ENCODE peak calls at places on chromosomes 2 and 18, in six cellular contexts. B is T1000; K is fibroblast of gingiva; C is effector memory CD4-positive, alpha-beta T cell; O is aorta; P is upper lobe of left lung. A is an unnamed sample.

GRCh38 chr2:233419626-233420431 is 65.5 kb downstream of the DGKD start:
- DNase-seq in B (no peak), K (no peak), C (peak), O (no peak), P (no peak), A (no peak)

GRCh38 chr2:85053802-85054201 is 79.4 kb upstream of the TCF7L1 start:
- DNase-seq in B (no peak), K (no peak), C (no peak), O (no peak), P (no peak), A (no peak)

GRCh38 chr2:134395779-134396178 is 141.9 kb downstream of the MGAT5 start:
- DNase-seq in B (no peak), K (peak), C (no peak), O (no peak), P (no peak), A (no peak)

GRCh38 chr2:197706839-197707207 is 1.7 kb downstream of the MARS2 start:
- DNase-seq in B (no peak), K (no peak), C (no peak), O (no peak), P (no peak), A (no peak)

GRCh38 chr2:218289639-218290315 is 2.5 kb downstream of the TMBIM1 start:
- DNase-seq in B (no peak), K (peak), C (no peak), O (no peak), P (no peak), A (no peak)

GRCh38 chr18:79608069-79608468 is 71.5 kb upstream of the CTDP1 start:
- DNase-seq in B (no peak), K (no peak), C (no peak), O (no peak), P (no peak), A (peak)

GRCh38 chr2:188974184-188974583 is at the start of gene COL3A1:
- DNase-seq in B (no peak), K (peak), C (no peak), O (peak), P (no peak), A (no peak)

GRCh38 chr2:10305254-10305635 is 2.5 kb downstream of the HPCAL1 start:
- DNase-seq in B (no peak), K (peak), C (no peak), O (no peak), P (no peak), A (no peak)

GRCh38 chr2:98498703-98499445 is 54.2 kb downstream of the INPP4A start:
- DNase-seq in B (no peak), K (no peak), C (no peak), O (no peak), P (no peak), A (no peak)

GRCh38 chr2:75204833-75205232 is 5.5 kb upstream of the TACR1 start:
- DNase-seq in B (no peak), K (no peak), C (no peak), O (no peak), P (no peak), A (no peak)

GRCh38 chr2:69154031-69154430 is 141.1 kb downstream of the ANTXR1 start:
- DNase-seq in B (no peak), K (peak), C (no peak), O (no peak), P (no peak), A (no peak)

GRCh38 chr2:98484121-98484557 is 39.5 kb downstream of the INPP4A start:
- DNase-seq in B (no peak), K (no peak), C (no peak), O (no peak), P (no peak), A (no peak)

GRCh38 chr2:232367591-232368233 is 10.8 kb upstream of the ALPP start:
- DNase-seq in B (no peak), K (no peak), C (no peak), O (peak), P (peak), A (peak)

GRCh38 chr2:239275871-239276812 is 124.7 kb downstream of the HDAC4 start:
- DNase-seq in B (no peak), K (peak), C (no peak), O (no peak), P (peak), A (peak)

GRCh38 chr2:202116686-202117085 is 43.6 kb downstream of the KIAA2012 start:
- DNase-seq in B (no peak), K (no peak), C (no peak), O (no peak), P (no peak), A (no peak)

GRCh38 chr2:149832256-149832655 is 244.7 kb upstream of the MMADHC start:
- DNase-seq in B (no peak), K (no peak), C (no peak), O (no peak), P (no peak), A (no peak)

GRCh38 chr2:174510583-174511189 is 23.9 kb upstream of the GPR155 start:
- DNase-seq in B (no peak), K (no peak), C (no peak), O (no peak), P (no peak), A (no peak)

GRCh38 chr2:195824478-195824877 is 167.5 kb downstream of the SLC39A10 start:
- DNase-seq in B (no peak), K (no peak), C (no peak), O (no peak), P (no peak), A (no peak)

GRCh38 chr2:176174850-176175728 is 13.4 kb upstream of the HOXD1 start:
- DNase-seq in B (no peak), K (no peak), C (no peak), O (no peak), P (no peak), A (no peak)

GRCh38 chr2:2547911-2548310 is 216.8 kb upstream of the MYT1L start:
- DNase-seq in B (no peak), K (no peak), C (no peak), O (no peak), P (no peak), A (no peak)

GRCh38 chr2:195026261-195026660 is 630.8 kb upstream of the SLC39A10 start:
- DNase-seq in B (no peak), K (peak), C (no peak), O (no peak), P (no peak), A (no peak)

GRCh38 chr2:224400886-224401632 is 848 bp downstream of the FAM124B start:
- DNase-seq in B (no peak), K (no peak), C (no peak), O (no peak), P (no peak), A (no peak)

GRCh38 chr2:241084856-241085444 is 17.1 kb downstream of the MTERF4 start:
- DNase-seq in B (no peak), K (no peak), C (no peak), O (no peak), P (no peak), A (no peak)

GRCh38 chr2:95063401-95063958 is 38.0 kb downstream of the MAL start:
- DNase-seq in B (no peak), K (no peak), C (no peak), O (no peak), P (no peak), A (no peak)

GRCh38 chr2:121008978-121009377 is 273.3 kb downstream of the GLI2 start:
- DNase-seq in B (no peak), K (no peak), C (no peak), O (no peak), P (no peak), A (no peak)

GRCh38 chr2:210458395-210458794 is 18.2 kb downstream of the LANCL1 start:
- DNase-seq in B (no peak), K (no peak), C (no peak), O (no peak), P (no peak), A (no peak)

GRCh38 chr2:27117995-27118524 is 868 bp downstream of the CGREF1 start:
- DNase-seq in B (no peak), K (no peak), C (no peak), O (no peak), P (no peak), A (no peak)